ENCODE peak calls at places on chromosomes 12 and 14, in five cellular contexts. I is A549; W is islet precursor cell; J is activated naive CD8-positive, alpha-beta T cell treated with anti-CD3 and anti-CD28 coated beads for 36 hours; N is left kidney. M is an unnamed sample.

GRCh38 chr14:71242237-71242748 is 335.0 kb downstream of the PCNX1 start:
- DNase-seq in I (no peak), W (no peak), J (no peak), N (peak), M (no peak)

GRCh38 chr14:95046711-95047681 is 110.3 kb downstream of the DICER1 start:
- DNase-seq in I (no peak), W (peak), J (no peak), N (peak), M (peak)

GRCh38 chr12:94534761-94535613 is 75.3 kb upstream of the CEP83 start:
- DNase-seq in I (no peak), W (no peak), J (no peak), N (peak), M (peak)

GRCh38 chr12:111715242-111715641 is 29.4 kb downstream of the ACAD10 start:
- DNase-seq in I (peak), W (no peak), J (no peak), N (no peak), M (peak)

GRCh38 chr14:67704484-67705089 is 2.9 kb downstream of the RDH12 start:
- DNase-seq in I (peak), W (peak), J (no peak), N (peak), M (peak)

GRCh38 chr12:99768758-99769157 is 121.2 kb downstream of the GARIN6 start:
- DNase-seq in I (no peak), W (no peak), J (no peak), N (no peak), M (no peak)

GRCh38 chr12:112833272-112833671 is 41.7 kb downstream of the RPH3A start:
- DNase-seq in I (peak), W (peak), J (no peak), N (no peak), M (no peak)

GRCh38 chr12:57836442-57837375 is 9.8 kb downstream of the CTDSP2 start:
- DNase-seq in I (no peak), W (no peak), J (peak), N (peak), M (peak)

GRCh38 chr14:92734618-92735017 is 13.8 kb downstream of the LGMN start:
- DNase-seq in I (no peak), W (no peak), J (no peak), N (no peak), M (no peak)

GRCh38 chr12:122545855-122546254 is 18.8 kb downstream of the KNTC1 start:
- DNase-seq in I (no peak), W (no peak), J (no peak), N (no peak), M (no peak)

GRCh38 chr14:64450255-64450654 is 15.0 kb upstream of the AKAP5 start:
- DNase-seq in I (no peak), W (no peak), J (peak), N (no peak), M (no peak)

GRCh38 chr14:60656755-60657608 is 7.7 kb upstream of the SIX1 start:
- DNase-seq in I (peak), W (peak), J (peak), N (peak), M (peak)

GRCh38 chr12:59595097-59595496 is 732 bp upstream of the SLC16A7 start:
- DNase-seq in I (no peak), W (no peak), J (no peak), N (peak), M (no peak)

M was measured in NCI-H69.